ENCODE peak calls at places on chromosome 5, in eight cellular contexts. P is adrenal gland, E is coronary artery, G is fibroblast of lung, S is body of pancreas, B is esophagus squamous epithelium, Q is kidney, C is tibial artery. M is an unnamed sample.

GRCh38 chr5:16615737-16616535 is 861 bp downstream of the RETREG1 start:
- DNase-seq in P (no peak), E (no peak), G (no peak), S (no peak), B (no peak), Q (no peak), C (no peak), M (no peak)

GRCh38 chr5:140249536-140249935 is 53.4 kb downstream of the PFDN1 start:
- DNase-seq in P (no peak), E (no peak), G (no peak), S (no peak), B (no peak), Q (no peak), C (no peak), M (no peak)

GRCh38 chr5:111584651-111585050 is 72.3 kb upstream of the STARD4 start:
- DNase-seq in P (no peak), E (no peak), G (peak; percentile 6), S (no peak), B (no peak), Q (no peak), C (no peak), M (no peak)

GRCh38 chr5:57598756-57599155 is 116.1 kb upstream of the ACTBL2 start:
- DNase-seq in P (no peak), E (no peak), G (peak; percentile 69), S (no peak), B (no peak), Q (no peak), C (no peak), M (no peak)

GRCh38 chr5:151078490-151079262 is 2.2 kb downstream of the TNIP1 start:
- DNase-seq in P (no peak), E (no peak), G (no peak), S (peak; percentile 54), B (no peak), Q (no peak), C (no peak), M (no peak)

GRCh38 chr5:148831590-148832565 is 5.5 kb downstream of the ADRB2 start:
- DNase-seq in P (peak; percentile 20), E (no peak), G (no peak), S (peak; percentile 44), B (no peak), Q (no peak), C (peak; percentile 49), M (no peak)

GRCh38 chr5:139658928-139659667 is 10.9 kb downstream of the CXXC5 start:
- DNase-seq in P (peak; percentile 54), E (peak; percentile 87), G (peak; percentile 60), S (peak; percentile 64), B (no peak), Q (peak; percentile 91), C (peak; percentile 71), M (peak; percentile 68)

GRCh38 chr5:37495210-37495609 is 116.1 kb downstream of the WDR70 start:
- DNase-seq in P (no peak), E (no peak), G (peak; percentile 49), S (no peak), B (no peak), Q (no peak), C (no peak), M (no peak)

GRCh38 chr5:158718738-158719505 is 380.8 kb downstream of the EBF1 start:
- DNase-seq in P (no peak), E (no peak), G (peak; percentile 72), S (no peak), B (no peak), Q (no peak), C (no peak), M (no peak)

GRCh38 chr5:158715592-158715991 is 384.1 kb downstream of the EBF1 start:
- DNase-seq in P (no peak), E (no peak), G (no peak), S (no peak), B (no peak), Q (no peak), C (no peak), M (no peak)

GRCh38 chr5:158722940-158723339 is 376.8 kb downstream of the EBF1 start:
- DNase-seq in P (no peak), E (no peak), G (no peak), S (no peak), B (no peak), Q (no peak), C (no peak), M (no peak)

GRCh38 chr5:158716668-158717067 is 383.0 kb downstream of the EBF1 start:
- DNase-seq in P (no peak), E (no peak), G (no peak), S (no peak), B (no peak), Q (no peak), C (no peak), M (no peak)

GRCh38 chr5:158720316-158720715 is 379.4 kb downstream of the EBF1 start:
- DNase-seq in P (no peak), E (no peak), G (no peak), S (no peak), B (no peak), Q (no peak), C (no peak), M (no peak)
- TF ChIP-seq CTCF in P (no peak), E (no peak), G (no peak), S (no peak), B (no peak), Q (no peak), C (no peak), M (no peak)

GRCh38 chr5:12272389-12272788 is 368.1 kb upstream of the CTNND2 start:
- DNase-seq in P (no peak), E (no peak), G (no peak), S (no peak), B (no peak), Q (no peak), C (no peak), M (peak; percentile 23)

GRCh38 chr5:12274236-12274635 is 370.0 kb upstream of the CTNND2 start:
- DNase-seq in P (no peak), E (no peak), G (no peak), S (no peak), B (no peak), Q (no peak), C (no peak), M (no peak)

DNA sequence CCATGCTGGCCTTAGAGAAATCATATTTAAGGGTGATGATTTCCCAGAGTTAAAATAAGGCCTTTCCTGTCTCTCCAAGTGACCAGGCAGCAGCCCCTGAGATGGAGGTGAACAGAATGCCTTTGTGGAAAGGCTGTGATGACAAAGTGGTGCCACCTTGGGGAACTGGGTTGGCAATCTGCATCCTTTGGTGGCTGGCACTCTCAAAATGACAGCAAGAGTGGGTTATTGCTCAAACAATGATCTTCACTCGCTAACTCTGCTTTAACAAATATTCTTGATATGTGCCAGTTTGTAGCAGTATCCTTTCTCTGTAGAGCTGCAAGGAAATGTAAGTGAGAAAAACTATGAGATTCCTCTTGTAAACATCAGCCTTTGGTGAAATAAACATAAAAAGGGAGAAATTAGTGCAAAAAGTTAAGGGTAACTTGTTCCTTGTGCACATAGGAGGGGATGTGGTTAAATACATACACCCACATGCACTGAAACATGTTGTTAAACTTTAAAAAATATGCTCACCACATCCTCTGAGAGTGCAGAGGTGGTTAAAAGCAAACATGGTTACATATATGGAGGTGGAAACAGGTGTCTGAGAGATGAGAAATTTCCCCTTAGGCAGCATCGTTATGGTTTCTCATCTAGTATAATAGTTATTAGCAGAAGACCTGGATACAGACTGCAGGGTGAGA is 373.4 kb upstream of the CTNND2 start:
- DNase-seq in P (no peak), E (no peak), G (no peak), S (no peak), B (no peak), Q (no peak), C (no peak), M (no peak)
- H3K4me3 ChIP-seq in P (no peak overlapping the region), E (no peak overlapping the region), G (no peak overlapping the region), S (no peak overlapping the region), B (no peak overlapping the region), Q (no peak overlapping the region), C (no peak overlapping the region), M (no peak overlapping the region)

GRCh38 chr5:59119480-59119879 is 536.6 kb downstream of the RAB3C start:
- DNase-seq in P (no peak), E (no peak), G (no peak), S (no peak), B (no peak), Q (no peak), C (no peak), M (no peak)

GRCh38 chr5:59126665-59127354 is 543.9 kb downstream of the RAB3C start:
- DNase-seq in P (no peak), E (no peak), G (peak; percentile 79), S (no peak), B (no peak), Q (no peak), C (no peak), M (no peak)

GRCh38 chr5:59125961-59126360 is 543.1 kb downstream of the RAB3C start:
- DNase-seq in P (no peak), E (no peak), G (peak; percentile 41), S (no peak), B (no peak), Q (no peak), C (no peak), M (no peak)

GRCh38 chr5:59124983-59125960 is 542.4 kb downstream of the RAB3C start:
- DNase-seq in P (no peak), E (no peak), G (peak; percentile 57), S (no peak), B (no peak), Q (no peak), C (no peak), M (peak; percentile 9)

DNA sequence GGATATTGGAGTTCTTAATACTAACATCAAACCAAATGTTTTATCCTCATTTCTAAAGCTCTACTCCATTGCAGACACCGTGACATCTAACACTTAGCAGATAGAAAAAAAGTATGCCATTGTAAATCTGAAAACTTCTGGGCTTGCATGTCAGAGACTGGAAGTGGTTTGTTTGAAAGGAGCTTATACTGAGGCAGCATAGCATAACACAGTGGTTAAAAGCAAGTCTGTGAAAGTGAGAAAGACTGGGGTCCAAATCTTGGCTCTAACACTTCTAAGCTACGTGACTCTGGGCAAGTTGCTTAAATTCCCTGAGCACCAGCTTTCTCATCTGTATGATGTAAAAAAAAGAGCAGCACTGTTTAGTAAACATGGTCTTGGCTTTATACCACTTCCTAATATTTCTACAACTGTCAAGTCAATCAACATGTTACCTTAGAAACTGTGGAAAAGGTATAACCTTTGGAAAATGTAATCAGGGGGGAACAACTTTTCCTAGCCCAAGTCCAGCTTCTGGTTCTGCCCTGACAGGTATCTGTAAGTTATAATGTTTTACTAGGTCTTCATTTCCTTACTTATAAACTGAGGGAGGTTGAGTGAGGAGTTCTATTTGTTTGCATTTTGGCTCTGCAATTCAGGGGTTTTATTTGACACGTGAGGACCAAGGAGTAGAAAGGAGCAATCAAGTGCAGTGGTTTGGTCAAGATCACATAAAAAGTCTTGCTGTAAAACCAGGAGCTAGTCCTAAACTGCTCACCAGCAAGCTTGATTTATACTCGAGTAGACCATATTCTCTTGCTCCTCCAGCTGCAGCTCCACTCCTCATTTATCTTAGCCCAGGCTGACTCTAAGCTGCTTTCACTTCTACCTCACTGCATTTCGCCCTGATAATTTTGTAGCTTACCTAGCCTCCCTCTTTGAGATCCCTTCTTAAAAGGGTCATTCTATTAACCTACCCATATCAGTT is 541.0 kb downstream of the RAB3C start:
- DNase-seq in P (no peak), E (no peak), G (no peak), S (no peak), B (no peak), Q (no peak), C (no peak), M (peak; percentile 35)
- H3K27ac ChIP-seq in P (no peak overlapping the region), E (no peak overlapping the region), G (no peak overlapping the region), S (no peak overlapping the region), B (no peak overlapping the region), Q (no peak overlapping the region), C (peak overlapping the region; percentile 78), M (no peak overlapping the region)

GRCh38 chr5:141384471-141385267 is 2.1 kb downstream of the PCDHGA7 start:
- DNase-seq in P (no peak), E (no peak), G (no peak), S (no peak), B (no peak), Q (peak; percentile 61), C (no peak), M (no peak)

GRCh38 chr5:141388661-141389060 is 1.2 kb downstream of the PCDHGB4 start:
- DNase-seq in P (no peak), E (no peak), G (no peak), S (no peak), B (no peak), Q (no peak), C (no peak), M (no peak)

GRCh38 chr5:141383345-141383744 is 803 bp downstream of the PCDHGA7 start:
- DNase-seq in P (no peak), E (no peak), G (no peak), S (no peak), B (no peak), Q (no peak), C (no peak), M (no peak)

GRCh38 chr5:141382469-141383294 is at the start of gene PCDHGA7:
- DNase-seq in P (no peak), E (no peak), G (peak; percentile 54), S (no peak), B (no peak), Q (no peak), C (no peak), M (no peak)
- TF ChIP-seq CTCF in P (no peak), E (no peak), G (peak; percentile 51), S (peak; percentile 16), B (no peak), Q (peak; percentile 18), C (no peak), M (no peak)

M was measured in WERI-Rb-1.